ENCODE peak calls at places on chromosomes 7 and 10, in eight cellular contexts. Y, L, S, Q, J, X, R and M are unnamed samples. For H3K4me1, the result is how much of the 10 kb centered on the place peaks cover.

GRCh38 chr7:1532456-1533254 is 2.2 kb downstream of the MAFK start:
- DNase-seq in Y (no peak), L (peak), S (no peak), Q (peak), J (peak), X (peak), R (peak), M (peak)

GRCh38 chr10:76306859-76307258 is 875.4 kb downstream of the LRMDA start:
- DNase-seq in Y (no peak), L (peak), S (no peak), Q (no peak), J (no peak), X (no peak), R (peak), M (peak)

GRCh38 chr7:107614425-107614824 is 34.4 kb downstream of the BCAP29 start:
- DNase-seq in Y (no peak), L (peak), S (no peak), Q (peak), J (no peak), X (no peak), R (peak), M (peak)

GRCh38 chr10:86339226-86339865 is 27.2 kb downstream of the GRID1 start:
- DNase-seq in Y (no peak), L (no peak), S (no peak), Q (no peak), J (no peak), X (no peak), R (no peak), M (no peak)

GRCh38 chr10:114605155-114605797 is 52.8 kb downstream of the ABLIM1 start:
- DNase-seq in Y (no peak), L (peak), S (no peak), Q (no peak), J (no peak), X (no peak), R (no peak), M (no peak)

GRCh38 chr10:53314856-53315255 is 542.3 kb upstream of the MBL2 start:
- DNase-seq in Y (no peak), L (peak), S (no peak), Q (peak), J (no peak), X (no peak), R (peak), M (peak)

GRCh38 chr10:92880233-92880861 is 32.0 kb downstream of the EXOC6 start:
- DNase-seq in Y (peak), L (peak), S (peak), Q (peak), J (no peak), X (peak), R (peak), M (peak)

GRCh38 chr10:110643670-110644597 is at the start of gene RBM20:
- DNase-seq in Y (peak), L (peak), S (peak), Q (peak), J (no peak), X (no peak), R (peak), M (peak)

GRCh38 chr7:118245267-118246040 is 20.9 kb downstream of the ANKRD7 start:
- DNase-seq in Y (no peak), L (no peak), S (peak), Q (no peak), J (no peak), X (no peak), R (peak), M (no peak)

GRCh38 chr7:67484244-67484751 is 487.7 kb downstream of the TYW1 start:
- DNase-seq in Y (peak), L (peak), S (peak), Q (peak), J (peak), X (peak), R (peak), M (peak)

GRCh38 chr10:62183442-62183841 is 85.2 kb downstream of the RTKN2 start:
- DNase-seq in Y (no peak), L (no peak), S (no peak), Q (peak), J (no peak), X (no peak), R (peak), M (no peak)

GRCh38 chr7:604038-604883 is 84.6 kb upstream of the PDGFA start:
- DNase-seq in Y (no peak), L (peak), S (no peak), Q (no peak), J (peak), X (no peak), R (peak), M (peak)

GRCh38 chr7:35003679-35004278 is 33.5 kb downstream of the DPY19L1 start:
- DNase-seq in Y (no peak), L (peak), S (no peak), Q (peak), J (peak), X (peak), R (peak), M (peak)

GRCh38 chr7:121081327-121081936 is 92.9 kb downstream of the CPED1 start:
- DNase-seq in Y (peak), L (peak), S (peak), Q (peak), J (no peak), X (peak), R (peak), M (peak)

GRCh38 chr10:88541116-88541626 is 41.9 kb downstream of the RNLS start:
- DNase-seq in Y (no peak), L (no peak), S (no peak), Q (no peak), J (no peak), X (no peak), R (peak), M (no peak)

GRCh38 chr7:105224884-105225651 is 163.7 kb downstream of the SRPK2 start:
- DNase-seq in Y (no peak), L (peak), S (no peak), Q (peak), J (no peak), X (peak), R (peak), M (peak)

GRCh38 chr10:93967756-93968155 is 26.0 kb upstream of the PLCE1 start:
- DNase-seq in Y (no peak), L (no peak), S (no peak), Q (no peak), J (no peak), X (no peak), R (no peak), M (no peak)

GRCh38 chr10:33095867-33096479 is 137.9 kb upstream of the ITGB1 start:
- DNase-seq in Y (no peak), L (no peak), S (no peak), Q (no peak), J (no peak), X (no peak), R (no peak), M (no peak)

GRCh38 chr7:47375121-47375551 is 206.8 kb downstream of the TNS3 start:
- DNase-seq in Y (no peak), L (peak), S (no peak), Q (no peak), J (no peak), X (no peak), R (peak), M (peak)

GRCh38 chr10:86663576-86664369 is 4.5 kb upstream of the LDB3 start:
- DNase-seq in Y (no peak), L (no peak), S (no peak), Q (no peak), J (no peak), X (no peak), R (no peak), M (no peak)

GRCh38 chr7:3300651-3301471 is at the start of gene SDK1:
- DNase-seq in Y (peak), L (peak), S (peak), Q (peak), J (peak), X (peak), R (peak), M (peak)

GRCh38 chr10:26857991-26858706 is 2.6 kb downstream of the ABI1 start:
- DNase-seq in Y (no peak), L (peak), S (no peak), Q (no peak), J (no peak), X (no peak), R (peak), M (peak)

GRCh38 chr10:110414563-110415309 is 83.0 kb upstream of the DUSP5 start:
- DNase-seq in Y (no peak), L (no peak), S (no peak), Q (peak), J (peak), X (peak), R (peak), M (no peak)

GRCh38 chr10:130409931-130410330 is 273.7 kb downstream of the GLRX3 start:
- DNase-seq in Y (no peak), L (no peak), S (no peak), Q (no peak), J (no peak), X (no peak), R (no peak), M (no peak)

GRCh38 chr7:148084138-148084537 is 506.4 kb upstream of the C7orf33 start:
- DNase-seq in Y (peak), L (peak), S (peak), Q (peak), J (peak), X (peak), R (peak), M (peak)

GRCh38 chr7:112882506-112882905 is 92.3 kb upstream of the TMEM168 start:
- DNase-seq in Y (no peak), L (no peak), S (no peak), Q (no peak), J (no peak), X (no peak), R (no peak), M (no peak)

GRCh38 chr10:17335065-17335464 is 107.0 kb downstream of the VIM start:
- DNase-seq in Y (no peak), L (no peak), S (no peak), Q (peak), J (no peak), X (no peak), R (peak), M (peak)

GRCh38 chr10:3892440-3893101 is 107.6 kb upstream of the KLF6 start:
- DNase-seq in Y (no peak), L (peak), S (no peak), Q (peak), J (no peak), X (no peak), R (peak), M (no peak)

GRCh38 chr10:103153302-103153759 is 39.7 kb downstream of the NT5C2 start:
- DNase-seq in Y (no peak), L (peak), S (peak), Q (no peak), J (no peak), X (no peak), R (peak), M (peak)

GRCh38 chr10:36531621-36532020 is 593.8 kb upstream of the ANKRD30A start:
- DNase-seq in Y (no peak), L (peak), S (no peak), Q (peak), J (no peak), X (no peak), R (peak), M (no peak)

GRCh38 chr10:117617664-117618063 is 75.1 kb downstream of the EMX2 start:
- DNase-seq in Y (no peak), L (no peak), S (no peak), Q (no peak), J (no peak), X (no peak), R (no peak), M (no peak)

GRCh38 chr10:24259365-24260125 is 50.6 kb downstream of the KIAA1217 start:
- DNase-seq in Y (no peak), L (no peak), S (no peak), Q (no peak), J (no peak), X (no peak), R (no peak), M (no peak)

GRCh38 chr7:102978280-102978679 is 65.5 kb downstream of the LRRC17 start:
- DNase-seq in Y (no peak), L (peak), S (no peak), Q (peak), J (no peak), X (peak), R (peak), M (peak)

GRCh38 chr7:76333388-76334101 is 25.2 kb downstream of the YWHAG start:
- DNase-seq in Y (no peak), L (peak), S (no peak), Q (no peak), J (no peak), X (no peak), R (no peak), M (no peak)

GRCh38 chr7:3991771-3992231 is 690.3 kb upstream of the FOXK1 start:
- DNase-seq in Y (no peak), L (no peak), S (no peak), Q (no peak), J (no peak), X (no peak), R (no peak), M (no peak)

GRCh38 chr10:28949005-28950004 is 272.0 kb downstream of the BAMBI start:
- DNase-seq in Y (no peak), L (no peak), S (no peak), Q (no peak), J (no peak), X (no peak), R (no peak), M (no peak)

GRCh38 chr7:112540839-112541577 is 60.2 kb downstream of the LSMEM1 start:
- DNase-seq in Y (no peak), L (no peak), S (no peak), Q (peak), J (no peak), X (no peak), R (peak), M (no peak)

GRCh38 chr10:79099898-79100448 is 31.2 kb downstream of the ZMIZ1 start:
- DNase-seq in Y (no peak), L (no peak), S (no peak), Q (no peak), J (no peak), X (no peak), R (no peak), M (no peak)
- H3K4me1 ChIP-seq in Y (under half), L (half or more), S (under half), Q (under half), J (under half), X (under half), R (under half), M (half or more)

DNA sequence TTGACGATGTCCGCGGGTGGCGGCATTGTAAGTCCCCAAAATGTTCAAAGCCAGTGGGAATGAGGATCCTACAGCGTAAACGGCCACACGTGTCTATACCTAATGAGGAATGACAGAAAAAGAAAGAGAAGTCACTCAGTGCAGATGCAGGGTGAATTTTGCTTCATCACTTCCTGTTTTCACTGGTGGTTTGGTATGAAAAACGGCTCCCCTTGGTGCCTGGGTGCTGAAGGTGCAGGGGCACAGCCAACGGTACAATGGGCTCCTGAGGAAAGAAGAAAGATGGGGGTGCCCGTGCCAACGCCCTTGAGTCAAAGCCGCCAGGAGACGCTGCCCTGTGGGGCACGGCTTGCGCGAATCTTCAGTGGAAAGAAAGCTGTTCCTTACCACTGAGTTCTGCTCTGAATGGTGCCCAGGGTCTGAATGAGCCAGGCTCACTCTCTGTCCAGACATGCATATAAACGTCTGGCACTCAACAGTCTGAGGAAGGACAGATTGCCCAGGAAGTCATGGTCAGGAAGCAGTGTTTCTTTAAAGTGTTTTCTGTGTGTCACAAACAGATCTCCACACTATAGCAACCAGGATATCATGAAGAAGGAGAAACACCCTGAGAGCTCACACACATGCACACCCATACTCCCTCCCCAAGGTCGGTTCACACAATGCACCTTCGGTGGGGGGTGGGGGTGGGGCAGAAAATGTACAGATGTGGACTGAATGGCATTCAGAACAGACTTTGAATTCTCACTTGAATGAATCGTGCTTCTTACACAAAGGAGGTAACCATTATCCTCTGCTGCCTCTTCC is 105.8 kb downstream of the ELMO1 start:
- DNase-seq in Y (no peak), L (no peak), S (no peak), Q (no peak), J (peak), X (no peak), R (no peak), M (no peak)
- H3K9ac ChIP-seq in Y (no peak), L (no peak), S (no peak), Q (no peak), J (no peak), X (no peak), R (no peak), M (no peak)

GRCh38 chr10:71230656-71231025 is 18.3 kb downstream of the UNC5B start:
- DNase-seq in Y (no peak), L (no peak), S (no peak), Q (no peak), J (no peak), X (no peak), R (no peak), M (no peak)
- H3K4me1 ChIP-seq in Y (under half), L (under half), S (under half), Q (under half), J (under half), X (under half), R (under half), M (under half)

GRCh38 chr7:23273141-23273599 is 26.0 kb upstream of the MALSU1 start:
- DNase-seq in Y (peak), L (peak), S (peak), Q (peak), J (peak), X (peak), R (peak), M (peak)
- H3K9ac ChIP-seq in Y (no peak), L (no peak), S (no peak), Q (no peak), J (no peak), X (peak), R (no peak), M (no peak)

DNA sequence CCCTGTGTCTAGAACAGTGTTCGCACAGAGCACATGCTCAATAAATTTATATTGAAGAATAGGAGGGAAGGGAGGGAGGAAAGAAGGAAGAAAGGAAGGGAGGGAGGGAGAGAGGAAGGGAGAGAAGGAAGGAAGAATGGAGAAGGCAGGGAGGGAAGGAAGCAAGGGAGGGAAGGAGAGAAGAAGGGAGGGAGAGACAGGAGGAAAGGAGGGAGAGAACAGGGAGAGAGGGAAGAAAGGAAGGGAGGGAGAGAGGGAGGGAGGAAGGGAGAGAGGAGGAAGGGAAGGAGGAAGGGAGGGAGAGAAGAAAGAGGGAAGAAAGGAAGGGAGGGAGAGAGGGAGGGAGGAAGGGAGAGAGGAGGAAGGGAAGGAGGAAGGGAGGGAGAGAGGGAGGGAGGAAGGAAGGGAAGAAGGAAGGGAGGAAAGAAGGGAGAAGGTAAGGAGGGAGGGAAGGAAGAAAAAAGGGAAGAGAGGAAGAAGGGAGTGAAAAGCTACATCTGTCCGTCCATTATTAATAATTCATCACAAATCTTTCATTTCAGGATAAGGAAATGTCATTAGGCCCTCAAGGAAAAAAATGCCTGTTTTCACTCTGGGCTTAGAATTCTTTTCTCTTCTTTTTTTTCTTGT is 79.7 kb downstream of the GRK5 start:
- DNase-seq in Y (no peak), L (no peak), S (no peak), Q (no peak), J (no peak), X (no peak), R (no peak), M (no peak)
- H3K4me1 ChIP-seq in Y (under half), L (under half), S (under half), Q (under half), J (under half), X (under half), R (under half), M (under half)

GRCh38 chr10:80322158-80322557 is 32.7 kb upstream of the MAT1A start:
- DNase-seq in Y (no peak), L (no peak), S (no peak), Q (no peak), J (no peak), X (no peak), R (no peak), M (no peak)
- H3K9ac ChIP-seq in Y (no peak), L (no peak), S (no peak), Q (no peak), J (no peak), X (no peak), R (no peak), M (no peak)

GRCh38 chr7:128017460-128017859 is 13.8 kb downstream of the LRRC4 start:
- DNase-seq in Y (no peak), L (no peak), S (no peak), Q (no peak), J (no peak), X (no peak), R (no peak), M (no peak)

GRCh38 chr7:128019330-128019729 is 11.9 kb downstream of the LRRC4 start:
- DNase-seq in Y (no peak), L (no peak), S (peak), Q (no peak), J (no peak), X (no peak), R (no peak), M (no peak)

GRCh38 chr7:128021361-128021760 is 9.9 kb downstream of the LRRC4 start:
- DNase-seq in Y (no peak), L (no peak), S (no peak), Q (peak), J (no peak), X (peak), R (peak), M (no peak)

GRCh38 chr7:128017880-128018845 is 13.1 kb downstream of the LRRC4 start:
- DNase-seq in Y (no peak), L (no peak), S (no peak), Q (peak), J (no peak), X (no peak), R (peak), M (no peak)

GRCh38 chr7:128020161-128020560 is 11.1 kb downstream of the LRRC4 start:
- DNase-seq in Y (no peak), L (no peak), S (peak), Q (no peak), J (no peak), X (peak), R (no peak), M (no peak)
- H3K4me1 ChIP-seq in Y (under half), L (under half), S (half or more), Q (under half), J (under half), X (under half), R (under half), M (under half)